ENCODE peak calls at places on chromosomes 6 and 20, in eight cellular contexts. L, R, I, N, O, B, W and F are unnamed samples.

GRCh38 chr6:45548657-45549515 is 171.2 kb upstream of the SUPT3H start:
- DNase-seq in L (no peak), W (no peak), B (no peak), R (no peak), O (no peak), I (no peak), N (no peak), F (no peak)

GRCh38 chr6:53837875-53838806 is 43.3 kb downstream of the LRRC1 start:
- DNase-seq in O (no peak), R (peak), I (peak), L (no peak), N (no peak), B (peak), W (no peak), F (peak)

GRCh38 chr20:41265931-41266330 is 51.6 kb downstream of the ZHX3 start:
- DNase-seq in L (no peak), B (no peak), O (no peak), I (no peak), R (no peak), N (no peak), W (no peak), F (no peak)

GRCh38 chr20:34437330-34437986 is 74.4 kb downstream of the ITCH start:
- DNase-seq in N (peak), I (no peak), L (no peak), R (peak), B (no peak), O (no peak), W (no peak), F (peak)

GRCh38 chr6:44152533-44152932 is 6.1 kb upstream of the CAPN11 start:
- DNase-seq in B (no peak), O (no peak), W (no peak), I (peak), L (no peak), N (no peak), R (no peak), F (no peak)

GRCh38 chr6:135114355-135115145 is 59.9 kb upstream of the HBS1L start:
- DNase-seq in O (no peak), R (no peak), L (no peak), B (no peak), N (no peak), W (no peak), I (no peak), F (no peak)

GRCh38 chr6:21098744-21099143 is 494.8 kb upstream of the SOX4 start:
- DNase-seq in N (no peak), W (no peak), B (no peak), O (no peak), L (no peak), I (no peak), R (no peak), F (peak)

GRCh38 chr6:24064106-24064505 is 61.9 kb upstream of the NRSN1 start:
- DNase-seq in B (peak), N (no peak), R (peak), L (peak), O (peak), I (no peak), W (no peak), F (no peak)

GRCh38 chr6:30834643-30835042 is 49.7 kb upstream of the DDR1 start:
- DNase-seq in B (no peak), O (no peak), L (no peak), I (no peak), R (no peak), W (no peak), N (no peak), F (no peak)

GRCh38 chr20:3222635-3223600 is 13.6 kb downstream of the ITPA start:
- DNase-seq in L (peak), R (no peak), B (no peak), N (no peak), O (no peak), W (no peak), I (no peak), F (no peak)

GRCh38 chr20:59148713-59149493 is 14.7 kb upstream of the ZNF831 start:
- DNase-seq in I (no peak), L (no peak), R (no peak), B (no peak), N (no peak), O (no peak), W (no peak), F (no peak)

GRCh38 chr6:6724319-6725119 is 136.0 kb downstream of the LY86 start:
- DNase-seq in W (peak), N (peak), O (peak), R (peak), I (peak), B (peak), L (peak), F (peak)

GRCh38 chr6:12012566-12013367 is 655 bp downstream of the HIVEP1 start:
- DNase-seq in O (no peak), W (peak), R (peak), B (peak), I (peak), N (peak), L (peak), F (peak)

GRCh38 chr6:27810768-27811298 is 101.4 kb downstream of the OR2B2 start:
- DNase-seq in W (no peak), B (no peak), O (no peak), N (no peak), R (no peak), I (no peak), L (no peak), F (no peak)

GRCh38 chr6:84556541-84557335 is 207.7 kb downstream of the TBX18 start:
- DNase-seq in L (no peak), O (no peak), R (peak), I (no peak), W (no peak), B (no peak), N (no peak), F (peak)

GRCh38 chr6:18595774-18596528 is 208.8 kb downstream of the RNF144B start:
- DNase-seq in W (peak), R (peak), B (peak), N (peak), I (peak), L (peak), O (peak), F (peak)

GRCh38 chr6:4660377-4661321 is 115.6 kb upstream of the CDYL start:
- DNase-seq in W (no peak), O (no peak), N (no peak), B (no peak), I (no peak), L (no peak), R (no peak), F (no peak)

GRCh38 chr6:99789767-99790166 is 183.1 kb downstream of the PRDM13 start:
- DNase-seq in L (no peak), O (no peak), R (no peak), B (no peak), N (no peak), W (no peak), I (no peak), F (no peak)

DNA sequence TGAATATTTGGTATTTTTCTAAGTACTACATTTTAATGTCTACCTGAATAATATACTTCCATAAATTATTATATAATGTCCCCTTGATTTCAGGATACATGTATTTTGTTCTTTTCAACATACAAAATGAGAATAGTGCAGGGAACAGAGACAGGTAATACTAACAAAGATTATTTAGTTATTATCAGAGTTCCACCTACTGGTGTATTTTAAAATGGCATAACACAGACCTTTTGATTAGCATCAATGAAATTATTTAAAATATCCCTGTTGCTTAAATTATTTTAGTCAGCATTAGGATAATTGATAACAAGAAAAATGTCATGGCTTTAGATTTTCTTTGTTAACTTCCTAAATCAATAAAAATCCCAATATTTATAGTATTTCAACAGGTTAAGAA is 184.0 kb downstream of the PRDM13 start:
- DNase-seq in I (no peak), L (no peak), W (no peak), O (no peak), N (no peak), R (peak), B (no peak), F (no peak)
- TF ChIP-seq CTCF in I (no peak), L (no peak), W (peak), O (no peak), N (no peak), R (no peak), B (no peak), F (peak)

GRCh38 chr20:17287503-17287902 is 60.7 kb downstream of the PCSK2 start:
- DNase-seq in W (no peak), I (no peak), O (no peak), N (no peak), L (no peak), R (no peak), B (no peak), F (no peak)
- TF ChIP-seq CTCF in W (peak), I (no peak), O (peak), N (peak), L (no peak), R (no peak), B (no peak), F (no peak)

GRCh38 chr20:62516345-62516744 is 40.5 kb upstream of the GATA5 start:
- DNase-seq in L (peak), R (no peak), B (no peak), W (no peak), N (no peak), O (no peak), I (no peak), F (no peak)
- TF ChIP-seq CTCF in L (peak), R (no peak), B (no peak), W (peak), N (no peak), O (peak), I (no peak), F (no peak)

GRCh38 chr6:161455848-161456247 is 182.0 kb upstream of the AGPAT4 start:
- DNase-seq in N (no peak), W (no peak), O (no peak), I (no peak), L (no peak), R (no peak), B (no peak), F (no peak)
- TF ChIP-seq CTCF in N (no peak), W (no peak), O (no peak), I (no peak), L (no peak), R (no peak), B (no peak), F (no peak)

DNA sequence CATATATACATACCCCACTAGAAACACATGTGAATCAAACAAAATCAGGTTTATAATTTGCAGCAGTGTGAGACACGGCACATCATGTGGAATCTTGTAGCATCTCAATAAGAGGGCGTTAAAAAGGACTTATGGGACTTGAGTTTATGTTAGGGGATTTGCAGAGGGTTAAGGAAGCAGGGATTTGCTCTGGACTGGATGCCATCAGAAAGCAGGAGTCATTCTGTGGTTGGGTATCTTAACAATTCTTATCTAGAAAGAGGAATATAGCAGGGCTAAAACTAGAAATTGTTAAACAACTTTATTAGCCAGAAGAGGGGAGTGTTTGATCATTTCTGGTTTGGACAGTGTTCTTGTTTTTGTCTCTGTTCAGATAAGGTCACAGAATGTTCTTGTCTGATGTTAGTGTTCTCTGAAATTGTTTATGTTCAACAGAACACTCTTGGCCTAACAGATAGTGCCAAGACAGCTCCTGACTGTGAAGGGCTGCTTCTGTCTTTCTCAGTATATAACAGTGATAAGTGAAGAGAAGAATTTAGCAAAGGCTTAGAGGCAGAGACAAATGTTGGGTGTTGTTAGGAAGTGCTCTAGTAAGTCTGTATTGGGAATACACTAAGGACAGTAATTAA is 39.2 kb downstream of the LIN28B start:
- DNase-seq in N (peak), L (no peak), I (peak), O (no peak), W (no peak), R (peak), B (no peak), F (peak)
- TF ChIP-seq CTCF in N (no peak), L (no peak), I (peak), O (no peak), W (no peak), R (peak), B (no peak), F (no peak)